ENCODE peak calls at places on chromosome 15, in five cellular contexts. E is body of pancreas; G is activated CD4-positive, alpha-beta T cell treated with anti-CD3 and anti-CD28 coated beads, Interleukin-2, amount 10 ng/mL, durations not matched to agents 7 days and 5 days; M is spleen; O is KG1. K is an unnamed sample.
A peak's percentile ranks its signal among the peaks of the same experiment; 100 is the strongest.

GRCh38 chr15:65414841-65415621 is 7.7 kb downstream of the IGDCC4 start:
- DNase-seq in E (peak; percentile 66), G (no peak), M (no peak), O (no peak), K (no peak)

GRCh38 chr15:38127306-38127731 is 125.3 kb upstream of the SPRED1 start:
- DNase-seq in E (no peak), G (no peak), M (no peak), O (no peak), K (no peak)

GRCh38 chr15:44606740-44607139 is 56.7 kb downstream of the SPG11 start:
- DNase-seq in E (no peak), G (no peak), M (no peak), O (no peak), K (no peak)

GRCh38 chr15:67838789-67839332 is 984 bp downstream of the RNU6-1 start:
- DNase-seq in E (peak; percentile 70), G (no peak), M (peak; percentile 89), O (no peak), K (peak; percentile 83)

GRCh38 chr15:89785064-89785770 is 9.1 kb downstream of the MESP2 start:
- DNase-seq in E (no peak), G (no peak), M (peak; percentile 34), O (no peak), K (peak; percentile 76)

GRCh38 chr15:49688135-49688790 is 67.4 kb downstream of the DTWD1 start:
- DNase-seq in E (no peak), G (no peak), M (no peak), O (no peak), K (no peak)

GRCh38 chr15:77959094-77959879 is 118.2 kb downstream of the TBC1D2B start:
- DNase-seq in E (peak; percentile 78), G (peak; percentile 75), M (peak; percentile 94), O (peak; percentile 58), K (peak; percentile 93)

GRCh38 chr15:100918690-100919480 is at the start of gene LRRK1:
- DNase-seq in E (peak; percentile 46), G (no peak), M (peak; percentile 91), O (peak; percentile 42), K (peak; percentile 72)

GRCh38 chr15:37106490-37107001 is 6.2 kb upstream of the MEIS2 start:
- DNase-seq in E (no peak), G (no peak), M (peak; percentile 57), O (no peak), K (no peak)

GRCh38 chr15:77599899-77600298 is 32.8 kb downstream of the LINGO1 start:
- DNase-seq in E (no peak), G (no peak), M (no peak), O (no peak), K (no peak)

GRCh38 chr15:92166751-92167412 is 226.8 kb upstream of the ST8SIA2 start:
- DNase-seq in E (no peak), G (no peak), M (no peak), O (no peak), K (no peak)

GRCh38 chr15:63551400-63551799 is 45.8 kb upstream of the FBXL22 start:
- DNase-seq in E (peak; percentile 69), G (no peak), M (no peak), O (no peak), K (no peak)

GRCh38 chr15:26667222-26667988 is 105.5 kb downstream of the GABRB3 start:
- DNase-seq in E (peak; percentile 59), G (no peak), M (no peak), O (no peak), K (no peak)

GRCh38 chr15:73924258-73924921 is 1.9 kb upstream of the LOXL1 start:
- DNase-seq in E (no peak), G (no peak), M (peak; percentile 71), O (no peak), K (peak; percentile 37)

GRCh38 chr15:57522148-57522547 is 69.6 kb upstream of the MYZAP start:
- DNase-seq in E (peak; percentile 53), G (no peak), M (no peak), O (no peak), K (no peak)

GRCh38 chr15:70095387-70096214 is 2.1 kb downstream of the TLE3 start:
- DNase-seq in E (peak; percentile 18), G (peak; percentile 19), M (peak; percentile 95), O (peak; percentile 40), K (no peak)

GRCh38 chr15:54082836-54083492 is 104.7 kb downstream of the UNC13C start:
- DNase-seq in E (no peak), G (peak; percentile 8), M (no peak), O (no peak), K (peak; percentile 20)

GRCh38 chr15:71182522-71182921 is 67.3 kb downstream of the THSD4 start:
- DNase-seq in E (no peak), G (no peak), M (no peak), O (no peak), K (no peak)

GRCh38 chr15:100099976-100100375 is 241.8 kb downstream of the ADAMTS17 start:
- DNase-seq in E (no peak), G (no peak), M (no peak), O (no peak), K (no peak)

GRCh38 chr15:77031376-77032050 is 36.6 kb downstream of the PSTPIP1 start:
- DNase-seq in E (peak; percentile 11), G (peak; percentile 47), M (peak; percentile 90), O (no peak), K (peak; percentile 45)

GRCh38 chr15:22936577-22937472 is 43.3 kb downstream of the CYFIP1 start:
- DNase-seq in E (no peak), G (peak; percentile 19), M (no peak), O (no peak), K (no peak)

GRCh38 chr15:63089260-63090043 is 32.2 kb upstream of the LACTB start:
- DNase-seq in E (no peak), G (no peak), M (no peak), O (no peak), K (no peak)

GRCh38 chr15:62067448-62068044 is 769 bp downstream of the C2CD4A start:
- DNase-seq in E (peak; percentile 21), G (no peak), M (peak; percentile 82), O (no peak), K (peak; percentile 49)

GRCh38 chr15:45064386-45064785 is 41.4 kb downstream of the SORD start:
- DNase-seq in E (no peak), G (no peak), M (no peak), O (no peak), K (peak; percentile 17)

GRCh38 chr15:48250640-48251076 is 44.6 kb downstream of the SLC12A1 start:
- DNase-seq in E (peak; percentile 37), G (peak; percentile 29), M (no peak), O (peak; percentile 32), K (peak; percentile 50)

GRCh38 chr15:101170568-101171350 is 81.1 kb downstream of the CHSY1 start:
- DNase-seq in E (peak; percentile 39), G (no peak), M (no peak), O (no peak), K (no peak)

GRCh38 chr15:72562878-72563277 is 88.7 kb downstream of the ARIH1 start:
- DNase-seq in E (no peak), G (no peak), M (no peak), O (no peak), K (no peak)

GRCh38 chr15:78709263-78709882 is 68.4 kb upstream of the CHRNB4 start:
- DNase-seq in E (peak; percentile 68), G (peak; percentile 71), M (peak; percentile 92), O (peak; percentile 39), K (peak; percentile 81)

GRCh38 chr15:90866161-90866715 is 2.1 kb upstream of the FURIN start:
- DNase-seq in E (no peak), G (no peak), M (no peak), O (no peak), K (no peak)

GRCh38 chr15:90895571-90896117 is 7.5 kb upstream of the MAN2A2 start:
- DNase-seq in E (no peak), G (no peak), M (peak; percentile 81), O (no peak), K (no peak)

GRCh38 chr15:37218351-37218916 is 118.1 kb upstream of the MEIS2 start:
- DNase-seq in E (no peak), G (no peak), M (no peak), O (no peak), K (no peak)

GRCh38 chr15:96234109-96234892 is 96.2 kb upstream of the NR2F2 start:
- DNase-seq in E (no peak), G (no peak), M (no peak), O (no peak), K (peak; percentile 14)

GRCh38 chr15:84981711-84982300 is at the start of gene PDE8A:
- DNase-seq in E (peak; percentile 49), G (peak; percentile 64), M (no peak), O (no peak), K (peak; percentile 51)

GRCh38 chr15:67105065-67105951 is 39.9 kb downstream of the SMAD3 start:
- DNase-seq in E (peak; percentile 83), G (no peak), M (peak; percentile 66), O (no peak), K (peak; percentile 88)

GRCh38 chr15:37771462-37771861 is 163.0 kb upstream of the TMCO5A start:
- DNase-seq in E (no peak), G (no peak), M (no peak), O (no peak), K (peak; percentile 2)

GRCh38 chr15:66080791-66081475 is 172.6 kb downstream of the MEGF11 start:
- DNase-seq in E (peak; percentile 65), G (no peak), M (no peak), O (no peak), K (peak; percentile 60)

GRCh38 chr15:33021806-33022389 is 172.6 kb downstream of the FMN1 start:
- DNase-seq in E (peak; percentile 41), G (peak; percentile 13), M (no peak), O (no peak), K (peak; percentile 2)

GRCh38 chr15:70086636-70087035 is 11.1 kb downstream of the TLE3 start:
- DNase-seq in E (no peak), G (no peak), M (peak; percentile 70), O (no peak), K (no peak)

GRCh38 chr15:22887157-22887951 is 48.9 kb downstream of the NIPA2 start:
- DNase-seq in E (no peak), G (no peak), M (no peak), O (no peak), K (no peak)